ENCODE peak calls at places on chromosomes 12 and 14, in nine cellular contexts. D is NCI-H1694; U is neural crest cell; H is H9; A is left ventricle myocardium inferior; K is fibroblast of mammary gland; N is NCI-H2081; Q is naive thymus-derived CD8-positive, alpha-beta T cell; M is HFF-Myc. Y is an unnamed sample.

GRCh38 chr14:22982013-22982476 is 306 bp downstream of the AJUBA start:
- DNase-seq in D (no peak), U (peak), H (peak), A (no peak), K (no peak), N (no peak), Q (peak), M (no peak), Y (no peak)

GRCh38 chr12:74412607-74413230 is 124.9 kb upstream of the ATXN7L3B start:
- DNase-seq in D (no peak), U (no peak), H (no peak), A (no peak), K (peak), N (peak), Q (no peak), M (peak), Y (peak)

GRCh38 chr14:75409425-75410205 is 18.2 kb upstream of the JDP2 start:
- DNase-seq in D (no peak), U (no peak), H (no peak), A (no peak), K (no peak), N (no peak), Q (no peak), M (no peak), Y (no peak)

GRCh38 chr12:51717325-51717925 is 126.4 kb downstream of the SCN8A start:
- DNase-seq in D (no peak), U (no peak), H (no peak), A (no peak), K (no peak), N (no peak), Q (no peak), M (no peak), Y (no peak)

GRCh38 chr12:127457726-127458125 is 809.2 kb upstream of the TMEM132C start:
- DNase-seq in D (no peak), U (no peak), H (no peak), A (no peak), K (no peak), N (no peak), Q (no peak), M (no peak), Y (no peak)

GRCh38 chr14:50342211-50343080 is 30.3 kb downstream of the DMAC2L start:
- DNase-seq in D (peak), U (no peak), H (peak), A (peak), K (peak), N (peak), Q (peak), M (no peak), Y (peak)

GRCh38 chr12:42474391-42474790 is 115.2 kb downstream of the PRICKLE1 start:
- DNase-seq in D (no peak), U (no peak), H (no peak), A (no peak), K (peak), N (no peak), Q (no peak), M (peak), Y (peak)

GRCh38 chr12:98332626-98333025 is 182.8 kb upstream of the TMPO start:
- DNase-seq in D (no peak), U (no peak), H (no peak), A (no peak), K (no peak), N (no peak), Q (no peak), M (no peak), Y (no peak)

GRCh38 chr14:31261859-31262739 is 54.5 kb upstream of the HECTD1 start:
- DNase-seq in D (peak), U (no peak), H (no peak), A (no peak), K (peak), N (peak), Q (no peak), M (no peak), Y (peak)

GRCh38 chr12:132173135-132174014 is 29.1 kb downstream of the NOC4L start:
- DNase-seq in D (no peak), U (no peak), H (no peak), A (peak), K (no peak), N (no peak), Q (no peak), M (no peak), Y (no peak)

Y was measured in A172.